ENCODE peak calls at places on chromosomes 6 and 20, in seven cellular contexts. S is brain microvascular endothelial cell; Q is C1 segment of cervical spinal cord; Y is stimulated activated CD8-positive, alpha-beta memory T cell treated with anti-CD3 and anti-CD28 coated beads, Interleukin-7, amount 100 ng/mL, for 4 hours; W is GM04504; R is NCI-H2227 treated with DMSO at 0.1 percent for 48 hours; M is GM10248. N is an unnamed sample.

GRCh38 chr6:87391334-87391733 is 16.4 kb upstream of the CFAP206 start:
- DNase-seq in S (peak), Q (no peak), Y (no peak), W (peak), R (no peak), M (peak), N (no peak)

GRCh38 chr20:10002871-10003270 is 31.9 kb upstream of the ANKEF1 start:
- DNase-seq in S (no peak), Q (no peak), Y (no peak), W (no peak), R (no peak), M (no peak), N (no peak)

GRCh38 chr20:48658505-48658904 is 169.3 kb downstream of the PREX1 start:
- DNase-seq in S (no peak), Q (no peak), Y (no peak), W (no peak), R (no peak), M (no peak), N (no peak)

GRCh38 chr20:56626367-56627121 is 2.6 kb upstream of the TFAP2C start:
- DNase-seq in S (no peak), Q (no peak), Y (no peak), W (no peak), R (no peak), M (no peak), N (no peak)

GRCh38 chr6:168301648-168302398 is 17.8 kb downstream of the DACT2 start:
- DNase-seq in S (no peak), Q (no peak), Y (no peak), W (no peak), R (no peak), M (no peak), N (no peak)

GRCh38 chr20:21498646-21499045 is 15.2 kb downstream of the NKX2-2 start:
- DNase-seq in S (no peak), Q (no peak), Y (no peak), W (no peak), R (no peak), M (no peak), N (no peak)

GRCh38 chr20:63736893-63737689 is 627 bp downstream of the LIME1 start:
- DNase-seq in S (no peak), Q (no peak), Y (no peak), W (no peak), R (no peak), M (peak), N (no peak)

GRCh38 chr6:85169189-85169588 is 280.7 kb upstream of the NT5E start:
- DNase-seq in S (no peak), Q (no peak), Y (no peak), W (no peak), R (no peak), M (no peak), N (no peak)

GRCh38 chr6:166627875-166628849 is 1.1 kb upstream of the RPS6KA2 start:
- DNase-seq in S (no peak), Q (peak), Y (peak), W (no peak), R (peak), M (peak), N (peak)

GRCh38 chr20:3494218-3494617 is 23.4 kb downstream of the ATRN start:
- DNase-seq in S (no peak), Q (no peak), Y (no peak), W (no peak), R (no peak), M (no peak), N (no peak)

GRCh38 chr6:34657307-34657978 is 39.1 kb downstream of the ILRUN start:
- DNase-seq in S (peak), Q (peak), Y (no peak), W (peak), R (peak), M (no peak), N (peak)

GRCh38 chr6:41531591-41532582 is 14.3 kb upstream of the FOXP4 start:
- DNase-seq in S (peak), Q (no peak), Y (peak), W (peak), R (no peak), M (peak), N (no peak)